ENCODE peak calls at places on chromosomes 3 and 15, in five cellular contexts. Q, W, V, A and J are unnamed samples.

GRCh38 chr3:8872291-8872690 is 91.0 kb downstream of the RAD18 start:
- DNase-seq in Q (no peak), W (no peak), V (no peak), A (no peak), J (no peak)

GRCh38 chr15:52290329-52290728 is 5.3 kb downstream of the MYO5C start:
- DNase-seq in Q (no peak), W (no peak), V (no peak), A (no peak), J (no peak)

GRCh38 chr3:54819926-54820325 is 107.9 kb downstream of the LRTM1 start:
- DNase-seq in Q (no peak), W (no peak), V (no peak), A (no peak), J (no peak)

GRCh38 chr3:17745301-17745700 is 2.9 kb upstream of the TBC1D5 start:
- DNase-seq in Q (no peak), W (no peak), V (no peak), A (no peak), J (no peak)

GRCh38 chr3:114496874-114497273 is 203.0 kb downstream of the TIGIT start:
- DNase-seq in Q (no peak), W (peak), V (no peak), A (no peak), J (no peak)

GRCh38 chr3:159208080-159208479 is 406.2 kb downstream of the MFSD1 start:
- DNase-seq in Q (no peak), W (no peak), V (no peak), A (no peak), J (no peak)

GRCh38 chr15:82805994-82806406 is at the start of gene FSD2:
- DNase-seq in Q (peak), W (no peak), V (no peak), A (no peak), J (peak)

GRCh38 chr15:89665449-89666146 is 10.3 kb upstream of the KIF7 start:
- DNase-seq in Q (peak), W (no peak), V (no peak), A (no peak), J (peak)

GRCh38 chr3:24830230-24831152 is 335.8 kb upstream of the THRB start:
- DNase-seq in Q (no peak), W (no peak), V (no peak), A (no peak), J (peak)

GRCh38 chr3:5017953-5018531 is 38.8 kb downstream of the BHLHE40 start:
- DNase-seq in Q (peak), W (peak), V (no peak), A (no peak), J (peak)

GRCh38 chr3:72678380-72678779 is 169.9 kb downstream of the SHQ1 start:
- DNase-seq in Q (no peak), W (no peak), V (no peak), A (no peak), J (no peak)

GRCh38 chr3:188489639-188490405 is 335.9 kb downstream of the LPP start:
- DNase-seq in Q (no peak), W (no peak), V (no peak), A (no peak), J (no peak)

GRCh38 chr15:98146031-98146430 is 185.5 kb downstream of the ARRDC4 start:
- DNase-seq in Q (no peak), W (no peak), V (no peak), A (no peak), J (no peak)

GRCh38 chr3:156826896-156827882 is 1.0 kb downstream of the LEKR1 start:
- DNase-seq in Q (no peak), W (no peak), V (no peak), A (peak), J (no peak)

GRCh38 chr3:48503406-48504050 is 446 bp downstream of the SHISA5 start:
- DNase-seq in Q (peak), W (peak), V (no peak), A (no peak), J (peak)

GRCh38 chr3:122410639-122411038 is 5.2 kb downstream of the WDR5B start:
- DNase-seq in Q (no peak), W (no peak), V (no peak), A (no peak), J (no peak)

GRCh38 chr3:15989419-15989818 is 185.1 kb upstream of the GALNT15 start:
- DNase-seq in Q (no peak), W (no peak), V (no peak), A (no peak), J (no peak)

GRCh38 chr3:33439421-33440327 is 531 bp downstream of the UBP1 start:
- DNase-seq in Q (peak), W (peak), V (peak), A (peak), J (peak)

GRCh38 chr3:184234224-184234623 is 4.8 kb downstream of the VWA5B2 start:
- DNase-seq in Q (no peak), W (no peak), V (no peak), A (no peak), J (no peak)

GRCh38 chr3:46668591-46668990 is 24.9 kb downstream of the ALS2CL start:
- DNase-seq in Q (no peak), W (no peak), V (no peak), A (no peak), J (no peak)